ENCODE peak calls at places on chromosomes 5 and 9, in ten cellular contexts. M is gastrocnemius medialis; L is CD4-positive, alpha-beta memory T cell; A is effector memory CD4-positive, alpha-beta T cell; J is Karpas-422; C is upper lobe of left lung; I is MM.1S; E is breast epithelium; U is H1; Q is neuronal stem cell. G is an unnamed sample.

GRCh38 chr5:66680804-66681203 is 84.6 kb downstream of the MAST4 start:
- DNase-seq in U (no peak), L (no peak), Q (no peak), J (peak; percentile 45), A (no peak), M (no peak), C (no peak), I (no peak), E (no peak), G (no peak)

GRCh38 chr5:179355976-179356968 is 11.0 kb upstream of the ADAMTS2 start:
- DNase-seq in Q (no peak), C (no peak), I (no peak), U (no peak), J (no peak), E (no peak), L (no peak), M (peak; percentile 8), A (no peak), G (no peak)

GRCh38 chr5:163978897-163979296 is 473.5 kb downstream of the MAT2B start:
- DNase-seq in A (no peak), U (peak; percentile 1), M (no peak), E (no peak), J (peak; percentile 63), C (no peak), I (peak; percentile 10), L (no peak), Q (no peak), G (no peak)

GRCh38 chr5:93018461-93018860 is 562.6 kb downstream of the NR2F1-AS1 start:
- DNase-seq in I (no peak), M (no peak), E (no peak), C (no peak), L (no peak), U (no peak), Q (no peak), J (no peak), A (no peak), G (no peak)

GRCh38 chr5:170597109-170597741 is 93.4 kb downstream of the KCNIP1 start:
- DNase-seq in I (no peak), J (no peak), M (no peak), C (no peak), A (no peak), Q (no peak), U (no peak), L (no peak), E (no peak), G (no peak)

GRCh38 chr5:178339272-178339671 is 106.7 kb upstream of the PHYKPL start:
- DNase-seq in J (no peak), Q (no peak), C (peak; percentile 3), M (no peak), U (no peak), I (no peak), L (no peak), E (no peak), A (no peak), G (no peak)

GRCh38 chr9:20848490-20848889 is 164.4 kb downstream of the FOCAD start:
- DNase-seq in L (no peak), M (no peak), E (no peak), A (no peak), J (no peak), C (no peak), I (no peak), Q (no peak), U (no peak), G (no peak)

GRCh38 chr9:38694676-38695075 is 25.3 kb downstream of the FAM240B start:
- DNase-seq in C (no peak), E (no peak), U (no peak), Q (no peak), A (no peak), J (no peak), I (no peak), M (no peak), L (no peak), G (no peak)

GRCh38 chr9:38062498-38063362 is 6.3 kb downstream of the SHB start:
- DNase-seq in A (no peak), E (no peak), Q (no peak), C (no peak), M (no peak), L (no peak), J (peak; percentile 69), U (no peak), I (no peak), G (no peak)

GRCh38 chr5:156774273-156774672 is 75.8 kb upstream of the PPP1R2B start:
- DNase-seq in C (no peak), E (no peak), I (no peak), M (no peak), U (no peak), Q (no peak), L (no peak), A (no peak), J (no peak), G (no peak)

GRCh38 chr5:74356009-74356695 is 284.4 kb downstream of the ENC1 start:
- DNase-seq in C (no peak), E (no peak), Q (no peak), I (no peak), A (no peak), L (no peak), J (no peak), U (no peak), M (no peak), G (no peak)
- H3K27ac ChIP-seq in C (no peak overlapping the region), E (no peak overlapping the region), Q (no peak overlapping the region), I (no peak overlapping the region), A (no peak overlapping the region), L (no peak overlapping the region), J (no peak overlapping the region), U (no peak overlapping the region), M (no peak overlapping the region), G (no peak overlapping the region)

GRCh38 chr5:72849546-72849945 is 33.1 kb downstream of the TNPO1 start:
- DNase-seq in M (no peak), C (no peak), E (no peak), J (no peak), I (no peak), U (no peak), L (no peak), Q (no peak), A (no peak), G (no peak)
- H3K4me1 ChIP-seq in M (peaks cover 75% of the 10 kb centered on the region), C (peaks cover 65% of the 10 kb centered on the region), E (no peaks in the 10 kb centered on the region), J (peaks cover 52% of the 10 kb centered on the region), I (peaks cover 17% of the 10 kb centered on the region), U (no peaks in the 10 kb centered on the region), L (peaks cover 62% of the 10 kb centered on the region), Q (peaks cover 3% of the 10 kb centered on the region), A (peaks cover 28% of the 10 kb centered on the region), G (peaks cover 80% of the 10 kb centered on the region)

GRCh38 chr5:141437208-141437607 is 6.9 kb downstream of the PCDHGA12 start:
- DNase-seq in J (no peak), A (no peak), M (no peak), L (no peak), E (no peak), I (no peak), C (no peak), U (no peak), Q (no peak), G (no peak)

GRCh38 chr5:141439411-141440141 is 9.3 kb downstream of the PCDHGA12 start:
- DNase-seq in A (no peak), L (no peak), I (no peak), U (no peak), Q (no peak), J (no peak), M (no peak), C (no peak), E (no peak), G (no peak)

GRCh38 chr5:141431286-141431685 is 979 bp downstream of the PCDHGA12 start:
- DNase-seq in E (no peak), J (no peak), A (no peak), Q (no peak), M (no peak), L (no peak), I (no peak), C (no peak), U (no peak), G (no peak)

GRCh38 chr5:141434006-141434405 is 3.7 kb downstream of the PCDHGA12 start:
- DNase-seq in I (no peak), E (no peak), U (no peak), J (no peak), Q (no peak), A (no peak), L (no peak), C (no peak), M (no peak), G (no peak)
- H3K9me3 ChIP-seq in I (no peaks in the 10 kb centered on the region), E (peaks cover 84% of the 10 kb centered on the region), U (peaks cover 18% of the 10 kb centered on the region), J (peaks cover 8% of the 10 kb centered on the region), Q (peaks cover 57% of the 10 kb centered on the region), A (peaks cover 11% of the 10 kb centered on the region), L (peaks cover 5% of the 10 kb centered on the region), C (peaks cover 59% of the 10 kb centered on the region), M (no peaks in the 10 kb centered on the region), G (peaks cover 63% of the 10 kb centered on the region)

DNA sequence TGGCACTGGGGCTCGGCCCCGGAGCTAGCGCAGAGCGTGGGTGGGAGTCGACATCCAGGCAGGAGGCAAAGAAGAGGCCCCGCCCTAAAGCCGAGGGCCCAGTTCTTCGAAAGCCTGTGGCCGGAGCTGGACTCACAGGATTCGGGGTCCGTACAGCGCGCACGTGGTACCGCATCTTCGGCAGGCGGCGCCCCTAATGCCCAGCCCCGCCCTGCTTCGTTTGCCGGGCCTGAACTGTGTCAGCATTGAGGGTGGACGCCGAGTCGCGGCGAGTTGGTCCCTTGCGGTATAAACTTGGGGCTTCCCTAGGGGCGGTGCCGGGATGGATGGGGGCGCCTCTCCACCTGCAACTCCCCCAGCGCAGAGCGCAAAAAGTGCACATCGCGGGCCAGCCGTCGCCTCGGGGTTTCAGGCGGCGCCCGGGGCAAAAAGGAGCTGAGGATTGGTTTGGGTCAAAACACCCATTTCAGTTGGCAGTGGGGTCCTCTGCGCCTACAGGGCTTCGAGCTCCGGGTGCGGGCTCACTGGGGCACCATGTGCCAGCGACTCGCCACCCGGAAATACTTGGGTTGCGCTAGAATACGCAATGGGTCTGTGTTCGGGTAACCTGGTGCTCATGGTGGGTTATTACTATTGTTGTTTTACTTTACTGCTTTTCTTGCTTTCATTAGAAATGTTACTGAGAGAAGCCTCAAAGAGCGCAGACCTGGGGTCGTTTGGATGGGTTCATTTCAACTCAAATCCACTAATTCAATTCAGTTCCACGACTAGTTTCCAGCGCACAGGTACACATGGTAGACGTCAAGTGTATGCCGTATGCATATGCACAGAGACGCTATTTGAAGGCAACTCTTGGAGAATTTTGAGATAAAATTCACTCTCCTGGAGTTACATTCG is 3.9 kb upstream of the PAX5 start:
- DNase-seq in M (no peak), C (no peak), A (no peak), I (no peak), E (no peak), U (no peak), J (no peak), Q (no peak), L (no peak), G (no peak)
- H3K27ac ChIP-seq in M (no peak overlapping the region), C (no peak overlapping the region), A (no peak overlapping the region), I (no peak overlapping the region), E (no peak overlapping the region), U (no peak overlapping the region), J (no peak overlapping the region), Q (no peak overlapping the region), L (no peak overlapping the region), G (no peak overlapping the region)

GRCh38 chr5:142937265-142937877 is 167.2 kb downstream of the ARHGAP26 start:
- DNase-seq in A (no peak), C (no peak), J (no peak), L (no peak), I (no peak), U (no peak), Q (no peak), E (no peak), M (no peak), G (no peak)
- H3K4me1 ChIP-seq in A (no peaks in the 10 kb centered on the region), C (no peaks in the 10 kb centered on the region), J (no peaks in the 10 kb centered on the region), L (no peaks in the 10 kb centered on the region), I (peaks cover 12% of the 10 kb centered on the region), U (no peaks in the 10 kb centered on the region), Q (no peaks in the 10 kb centered on the region), E (no peaks in the 10 kb centered on the region), M (peaks cover 71% of the 10 kb centered on the region), G (no peaks in the 10 kb centered on the region)

GRCh38 chr5:141427783-141428426 is 2.4 kb upstream of the PCDHGA12 start:
- DNase-seq in M (no peak), A (no peak), L (no peak), Q (no peak), U (no peak), C (no peak), J (no peak), I (no peak), E (no peak), G (no peak)

GRCh38 chr5:141430332-141431113 is at the start of gene PCDHGA12:
- DNase-seq in J (no peak), U (no peak), M (peak; percentile 62), I (peak; percentile 86), L (no peak), C (no peak), E (no peak), A (no peak), Q (no peak), G (no peak)
- H3K9me3 ChIP-seq in J (peaks cover 13% of the 10 kb centered on the region), U (peaks cover 37% of the 10 kb centered on the region), M (no peaks in the 10 kb centered on the region), I (no peaks in the 10 kb centered on the region), L (peaks cover 5% of the 10 kb centered on the region), C (peaks cover 81% of the 10 kb centered on the region), E (peaks cover 88% of the 10 kb centered on the region), A (peaks cover 11% of the 10 kb centered on the region), Q (peaks cover 74% of the 10 kb centered on the region), G (peaks cover 83% of the 10 kb centered on the region)

G was measured in vagina.